ENCODE peak calls at places on chromosomes 5 and 9, in six cellular contexts. G is Karpas-422, D is GM23248, Y is IMR-90, P is K562, X is astrocyte. V is an unnamed sample.

GRCh38 chr9:116687762-116688160 is 656 bp downstream of the TRIM32 start:
- DNase-seq in G (peak), X (no peak), P (peak), D (peak), Y (no peak), V (peak)

GRCh38 chr5:160129841-160130240 is 10.6 kb upstream of the PWWP2A start:
- DNase-seq in Y (peak), P (no peak), D (peak), G (no peak), X (no peak), V (no peak)

GRCh38 chr5:177594071-177594470 is 2.1 kb downstream of the TMED9 start:
- DNase-seq in P (no peak), D (no peak), X (no peak), G (no peak), Y (no peak), V (no peak)

GRCh38 chr9:122348791-122349190 is 22.0 kb upstream of the PTGS1 start:
- DNase-seq in P (no peak), G (no peak), Y (no peak), X (no peak), D (no peak), V (no peak)

GRCh38 chr9:107471562-107471961 is 18.0 kb downstream of the KLF4 start:
- DNase-seq in X (no peak), G (no peak), D (no peak), Y (no peak), P (no peak), V (peak)

GRCh38 chr9:114168281-114169028 is 13.1 kb downstream of the COL27A1 start:
- DNase-seq in X (no peak), G (no peak), D (no peak), P (no peak), Y (no peak), V (no peak)

GRCh38 chr9:121239071-121239470 is 28.9 kb upstream of the GSN start:
- DNase-seq in P (no peak), G (no peak), D (peak), Y (peak), X (peak), V (no peak)

GRCh38 chr9:137502008-137502913 is 43.1 kb upstream of the NSMF start:
- DNase-seq in P (peak), Y (no peak), X (no peak), G (no peak), D (peak), V (no peak)

GRCh38 chr5:158970569-158971014 is 129.1 kb downstream of the EBF1 start:
- DNase-seq in G (no peak), Y (peak), P (no peak), X (peak), D (no peak), V (no peak)

GRCh38 chr9:2297771-2298170 is 282.6 kb downstream of the SMARCA2 start:
- DNase-seq in P (no peak), D (peak), Y (no peak), G (no peak), X (no peak), V (no peak)

GRCh38 chr5:76845890-76846289 is 3.9 kb upstream of the S100Z start:
- DNase-seq in Y (no peak), X (no peak), G (no peak), P (no peak), D (no peak), V (no peak)

GRCh38 chr9:119736478-119737454 is 367.5 kb upstream of the BRINP1 start:
- DNase-seq in G (no peak), D (no peak), X (no peak), Y (no peak), P (no peak), V (no peak)

GRCh38 chr5:132776077-132776931 is 735 bp downstream of the SEPTIN8 start:
- DNase-seq in D (peak), P (peak), X (peak), G (no peak), Y (no peak), V (peak)

GRCh38 chr5:111432828-111433536 is 79.4 kb downstream of the STARD4 start:
- DNase-seq in D (peak), P (no peak), G (no peak), Y (peak), X (peak), V (peak)

GRCh38 chr5:115455241-115455640 is 89.3 kb downstream of the FEM1C start:
- DNase-seq in P (no peak), X (peak), G (no peak), Y (peak), D (peak), V (peak)

GRCh38 chr5:148374693-148375360 is 8.9 kb upstream of the FBXO38 start:
- DNase-seq in G (peak), Y (peak), D (peak), X (peak), P (peak), V (peak)

GRCh38 chr5:60540855-60541805 is 158.8 kb downstream of the DEPDC1B start:
- DNase-seq in X (peak), Y (peak), P (no peak), G (peak), D (peak), V (peak)

GRCh38 chr9:114674076-114674797 is 7.8 kb downstream of the TEX48 start:
- DNase-seq in P (no peak), Y (no peak), G (no peak), D (no peak), X (peak), V (no peak)

GRCh38 chr5:160199410-160199911 is 29.8 kb upstream of the FABP6 start:
- DNase-seq in G (peak), Y (peak), X (no peak), P (peak), D (peak), V (peak)

GRCh38 chr5:169097374-169097831 is 203.5 kb downstream of the SLIT3 start:
- DNase-seq in P (no peak), Y (peak), G (no peak), X (peak), D (peak), V (peak)

GRCh38 chr9:123131258-123131657 is 97.8 kb downstream of the GPR21 start:
- DNase-seq in X (peak), G (no peak), P (no peak), D (peak), Y (peak), V (peak)

DNA sequence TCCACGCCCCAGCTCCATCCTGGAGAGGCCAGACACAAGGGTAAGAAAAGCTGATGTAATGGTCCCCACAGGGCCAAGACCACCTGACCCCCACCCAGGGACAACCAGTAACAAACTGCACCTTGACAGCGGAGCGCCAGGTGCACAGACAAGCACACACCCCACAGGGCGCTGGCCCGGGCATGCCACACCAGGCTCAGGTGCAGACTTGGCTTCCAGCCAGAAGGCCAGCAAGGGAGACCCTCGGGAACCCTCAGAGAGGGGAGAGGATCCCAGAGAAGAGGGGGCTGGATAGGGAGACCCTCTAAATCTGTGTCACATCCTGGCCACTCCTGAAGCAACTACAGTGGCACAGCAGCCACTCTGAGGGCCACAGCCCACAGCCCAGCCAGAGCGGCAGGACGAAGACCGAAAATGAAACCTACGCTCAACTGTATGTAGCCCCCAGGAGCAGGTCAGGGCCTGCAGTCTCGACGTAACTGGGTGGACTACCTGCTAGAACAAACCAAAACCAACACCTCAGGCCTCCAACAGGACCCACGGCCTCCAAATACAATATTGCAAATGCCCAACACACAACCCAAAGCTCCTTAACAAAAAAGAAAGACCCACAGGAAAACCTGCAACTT is 18.5 kb downstream of the CAMSAP1 start:
- DNase-seq in Y (no peak), D (no peak), P (no peak), X (no peak), G (no peak), V (no peak)
- H3K9ac ChIP-seq in Y (no peak), D (no peak), P (no peak), X (no peak), G (peak), V (no peak)

DNA sequence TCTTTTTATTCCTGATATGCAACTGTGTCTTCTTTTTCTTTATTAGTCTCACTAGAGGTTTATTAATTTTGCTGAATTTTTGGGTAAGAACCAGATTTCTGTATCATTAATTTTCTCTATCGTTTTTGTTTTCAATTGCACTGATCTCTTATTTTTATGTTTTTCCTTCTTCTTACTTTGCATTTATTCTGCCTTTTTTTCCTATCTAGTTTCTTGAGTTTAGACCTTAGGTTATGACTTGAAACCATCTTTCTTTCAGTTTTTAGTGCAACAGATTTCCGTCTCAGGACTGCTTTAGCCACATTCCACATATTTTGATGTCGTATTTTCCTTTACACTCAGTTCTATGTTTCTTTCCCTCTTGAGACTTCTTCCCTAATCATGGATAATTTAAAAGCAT is 56.6 kb downstream of the IARS1 start:
- DNase-seq in P (no peak), X (no peak), D (no peak), G (no peak), Y (no peak), V (no peak)
- H3K9ac ChIP-seq in P (no peak), X (no peak), D (no peak), G (no peak), Y (no peak), V (no peak)

DNA sequence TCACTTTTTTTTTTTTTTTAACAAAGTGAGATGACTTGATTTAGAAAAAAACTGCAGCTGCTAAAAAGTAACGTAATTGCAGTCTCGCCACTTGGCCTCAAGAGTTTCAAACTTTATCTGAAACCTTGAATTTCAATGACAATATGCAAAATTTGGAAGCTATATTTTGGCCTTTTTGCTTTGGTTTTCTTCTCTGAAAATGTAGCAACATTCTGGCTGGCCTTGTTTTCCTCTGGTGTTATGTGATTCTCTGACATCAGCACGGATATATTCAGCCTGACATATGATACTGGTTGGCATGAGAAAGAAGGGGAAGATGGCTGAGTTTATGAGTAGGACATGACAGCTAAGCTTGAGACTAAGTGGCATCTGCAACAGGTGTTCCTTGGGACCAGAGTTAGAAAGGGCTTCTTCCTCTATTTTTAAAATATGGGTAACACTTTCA is 136.5 kb downstream of the MEF2C start:
- DNase-seq in Y (no peak), P (no peak), G (peak), D (no peak), X (no peak), V (no peak)
- H3K9ac ChIP-seq in Y (no peak), P (no peak), G (peak), D (no peak), X (no peak), V (no peak)

DNA sequence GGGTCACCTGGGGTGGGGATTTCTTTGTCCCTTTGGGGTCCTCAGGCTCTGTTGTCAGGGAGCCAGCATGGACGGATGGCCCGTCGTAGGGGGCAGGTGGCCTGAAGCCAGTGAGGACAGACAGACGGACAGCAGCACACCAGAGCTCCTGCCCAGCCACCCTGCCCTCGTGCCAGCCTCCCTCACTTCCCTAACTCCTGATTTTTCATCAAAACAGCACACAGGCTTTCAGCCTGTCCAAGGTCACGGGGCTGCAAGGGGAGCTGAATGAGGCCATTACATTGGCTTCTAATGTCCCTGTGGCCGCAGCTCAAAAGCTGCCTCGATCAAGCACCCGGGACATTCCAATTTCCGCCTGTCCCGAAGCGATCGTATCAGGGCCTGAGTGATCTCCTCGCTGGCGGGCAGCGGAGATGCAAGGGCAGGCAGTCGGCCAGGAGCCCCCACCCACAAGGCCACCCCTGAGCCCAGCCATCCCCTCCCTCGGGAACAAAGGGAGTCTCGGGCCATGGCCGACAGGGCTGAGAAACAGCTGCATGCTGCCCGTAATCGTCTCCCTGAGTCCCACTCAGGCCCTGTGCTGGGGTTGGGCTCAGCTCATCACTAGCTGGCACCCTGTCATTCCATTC is 50.5 kb upstream of the RNU6ATAC start:
- DNase-seq in X (no peak), P (no peak), G (no peak), Y (no peak), D (no peak), V (no peak)
- H3K9ac ChIP-seq in X (peak), P (no peak), G (no peak), Y (peak), D (no peak), V (peak)

DNA sequence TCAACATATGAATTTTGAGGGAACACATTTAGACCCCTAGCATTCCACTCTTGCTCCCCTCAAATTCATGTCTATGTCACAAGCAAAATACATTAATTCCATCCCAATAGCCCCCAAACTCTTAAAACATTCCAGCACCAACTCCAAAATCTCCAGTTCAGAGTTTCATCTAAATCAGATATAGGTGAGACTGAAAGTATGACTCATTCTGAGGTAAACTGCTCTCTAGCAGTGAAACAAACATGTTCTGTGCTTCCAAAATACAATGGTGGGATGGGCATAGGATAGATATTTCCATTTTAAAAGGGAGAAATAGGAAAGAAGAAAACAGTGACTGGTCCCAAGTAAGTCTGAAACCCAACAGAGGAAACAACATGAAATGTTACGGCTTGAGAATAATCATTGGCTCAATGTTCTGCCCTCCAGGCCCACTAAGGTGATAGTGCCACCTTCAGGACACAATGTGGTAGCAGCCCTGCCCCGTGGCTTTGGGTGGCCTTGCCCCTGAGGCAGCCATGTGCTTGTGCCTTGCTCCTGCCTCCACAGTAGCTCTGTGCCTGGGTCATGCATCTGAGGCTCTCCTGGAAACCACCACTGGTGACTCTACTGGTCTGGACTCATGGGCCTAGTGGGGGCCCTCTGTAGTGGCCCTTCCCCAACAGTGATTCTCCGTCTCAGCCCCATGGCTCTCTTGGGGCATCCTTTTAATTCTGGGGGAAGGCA is 36.4 kb upstream of the IPPK start:
- DNase-seq in Y (no peak), X (no peak), G (peak), P (peak), D (peak), V (no peak)
- H3K9ac ChIP-seq in Y (no peak), X (no peak), G (no peak), P (no peak), D (no peak), V (no peak)

V was measured in adipocyte.